ENCODE peak calls at places on chromosomes 4 and X, in six cellular contexts. One of them, this sample, is unnamed.

GRCh38 chr4:66059131-66059530 is 388.8 kb upstream of the EPHA5 start:
- DNase-seq in uterus: no peak
- DNase-seq in GM20000: no peak
- DNase-seq in cardiac fibroblast: no peak
- DNase-seq in astrocyte of the spinal cord: no peak
- DNase-seq in OCI-LY7: no peak
- DNase-seq in this sample: no peak

GRCh38 chrX:132267392-132267791 is 48.1 kb upstream of the RAP2C start:
- DNase-seq in uterus: no peak
- DNase-seq in GM20000: no peak
- DNase-seq in cardiac fibroblast: no peak
- DNase-seq in astrocyte of the spinal cord: no peak
- DNase-seq in OCI-LY7: no peak
- DNase-seq in this sample: no peak

GRCh38 chr4:73442275-73442674 is 6.3 kb downstream of the AFP start:
- DNase-seq in uterus: no peak
- DNase-seq in GM20000: no peak
- DNase-seq in cardiac fibroblast: no peak
- DNase-seq in astrocyte of the spinal cord: no peak
- DNase-seq in OCI-LY7: no peak
- DNase-seq in this sample: no peak

GRCh38 chrX:101160001-101160400 is 59.6 kb upstream of the DRP2 start:
- DNase-seq in uterus: no peak
- DNase-seq in GM20000: no peak
- DNase-seq in cardiac fibroblast: no peak
- DNase-seq in astrocyte of the spinal cord: no peak
- DNase-seq in OCI-LY7: no peak
- DNase-seq in this sample: no peak

GRCh38 chrX:17596051-17596450 is 141.2 kb upstream of the SCML1 start:
- DNase-seq in uterus: no peak
- DNase-seq in GM20000: no peak
- DNase-seq in cardiac fibroblast: peak
- DNase-seq in astrocyte of the spinal cord: no peak
- DNase-seq in OCI-LY7: no peak
- DNase-seq in this sample: no peak

GRCh38 chr4:155532373-155532772 is 134.3 kb upstream of the GUCY1A1 start:
- DNase-seq in uterus: no peak
- DNase-seq in GM20000: no peak
- DNase-seq in cardiac fibroblast: no peak
- DNase-seq in astrocyte of the spinal cord: no peak
- DNase-seq in OCI-LY7: no peak
- DNase-seq in this sample: no peak

GRCh38 chrX:47311857-47312774 is 58.3 kb upstream of the ZNF157 start:
- DNase-seq in uterus: peak
- DNase-seq in GM20000: peak
- DNase-seq in cardiac fibroblast: peak
- DNase-seq in astrocyte of the spinal cord: peak
- DNase-seq in OCI-LY7: peak
- DNase-seq in this sample: peak

GRCh38 chr4:160194716-160195115 is 1091.8 kb downstream of the RAPGEF2 start:
- DNase-seq in uterus: no peak
- DNase-seq in GM20000: no peak
- DNase-seq in cardiac fibroblast: no peak
- DNase-seq in astrocyte of the spinal cord: no peak
- DNase-seq in OCI-LY7: no peak
- DNase-seq in this sample: no peak

GRCh38 chrX:12011075-12011474 is 127.2 kb upstream of the FRMPD4 start:
- DNase-seq in uterus: no peak
- DNase-seq in GM20000: no peak
- DNase-seq in cardiac fibroblast: peak
- DNase-seq in astrocyte of the spinal cord: peak
- DNase-seq in OCI-LY7: no peak
- DNase-seq in this sample: no peak

GRCh38 chr4:151013944-151014343 is 1.1 kb downstream of the LRBA start:
- DNase-seq in uterus: no peak
- DNase-seq in GM20000: no peak
- DNase-seq in cardiac fibroblast: peak
- DNase-seq in astrocyte of the spinal cord: no peak
- DNase-seq in OCI-LY7: no peak
- DNase-seq in this sample: no peak

GRCh38 chr4:101685126-101685525 is 105.4 kb upstream of the BANK1 start:
- DNase-seq in uterus: no peak
- DNase-seq in GM20000: no peak
- DNase-seq in cardiac fibroblast: no peak
- DNase-seq in astrocyte of the spinal cord: no peak
- DNase-seq in OCI-LY7: no peak
- DNase-seq in this sample: no peak

GRCh38 chr4:88017516-88018302 is 10.3 kb downstream of the PKD2 start:
- DNase-seq in uterus: no peak
- DNase-seq in GM20000: no peak
- DNase-seq in cardiac fibroblast: peak
- DNase-seq in astrocyte of the spinal cord: peak
- DNase-seq in OCI-LY7: no peak
- DNase-seq in this sample: peak

GRCh38 chr4:54941994-54942552 is 183.3 kb downstream of the KDR start:
- DNase-seq in uterus: no peak
- DNase-seq in GM20000: peak
- DNase-seq in cardiac fibroblast: peak
- DNase-seq in astrocyte of the spinal cord: no peak
- DNase-seq in OCI-LY7: peak
- DNase-seq in this sample: no peak

GRCh38 chrX:32041181-32041580 is 969.3 kb upstream of the FTHL17 start:
- DNase-seq in uterus: no peak
- DNase-seq in GM20000: no peak
- DNase-seq in cardiac fibroblast: no peak
- DNase-seq in astrocyte of the spinal cord: no peak
- DNase-seq in OCI-LY7: no peak
- DNase-seq in this sample: no peak

GRCh38 chr4:65259251-65259650 is 411.0 kb downstream of the EPHA5 start:
- DNase-seq in uterus: no peak
- DNase-seq in GM20000: no peak
- DNase-seq in cardiac fibroblast: no peak
- DNase-seq in astrocyte of the spinal cord: no peak
- DNase-seq in OCI-LY7: no peak
- DNase-seq in this sample: no peak

GRCh38 chr4:7435411-7436095 is 823 bp upstream of the PSAPL1 start:
- DNase-seq in uterus: no peak
- DNase-seq in GM20000: no peak
- DNase-seq in cardiac fibroblast: no peak
- DNase-seq in astrocyte of the spinal cord: no peak
- DNase-seq in OCI-LY7: no peak
- DNase-seq in this sample: no peak

GRCh38 chr4:135804785-135805184 is 1603.2 kb upstream of the PABPC4L start:
- DNase-seq in uterus: no peak
- DNase-seq in GM20000: no peak
- DNase-seq in cardiac fibroblast: no peak
- DNase-seq in astrocyte of the spinal cord: no peak
- DNase-seq in OCI-LY7: no peak
- DNase-seq in this sample: no peak

GRCh38 chr4:76108467-76109181 is 34.1 kb downstream of the ART3 start:
- DNase-seq in uterus: no peak
- DNase-seq in GM20000: no peak
- DNase-seq in cardiac fibroblast: peak
- DNase-seq in astrocyte of the spinal cord: no peak
- DNase-seq in OCI-LY7: peak
- DNase-seq in this sample: no peak

GRCh38 chr4:57430706-57431105 is 320.5 kb upstream of the IGFBP7 start:
- DNase-seq in uterus: no peak
- DNase-seq in GM20000: no peak
- DNase-seq in cardiac fibroblast: no peak
- DNase-seq in astrocyte of the spinal cord: no peak
- DNase-seq in OCI-LY7: no peak
- DNase-seq in this sample: no peak

GRCh38 chrX:11890843-11891514 is 132.9 kb downstream of the MSL3 start:
- DNase-seq in uterus: no peak
- DNase-seq in GM20000: no peak
- DNase-seq in cardiac fibroblast: peak
- DNase-seq in astrocyte of the spinal cord: no peak
- DNase-seq in OCI-LY7: no peak
- DNase-seq in this sample: no peak

DNA sequence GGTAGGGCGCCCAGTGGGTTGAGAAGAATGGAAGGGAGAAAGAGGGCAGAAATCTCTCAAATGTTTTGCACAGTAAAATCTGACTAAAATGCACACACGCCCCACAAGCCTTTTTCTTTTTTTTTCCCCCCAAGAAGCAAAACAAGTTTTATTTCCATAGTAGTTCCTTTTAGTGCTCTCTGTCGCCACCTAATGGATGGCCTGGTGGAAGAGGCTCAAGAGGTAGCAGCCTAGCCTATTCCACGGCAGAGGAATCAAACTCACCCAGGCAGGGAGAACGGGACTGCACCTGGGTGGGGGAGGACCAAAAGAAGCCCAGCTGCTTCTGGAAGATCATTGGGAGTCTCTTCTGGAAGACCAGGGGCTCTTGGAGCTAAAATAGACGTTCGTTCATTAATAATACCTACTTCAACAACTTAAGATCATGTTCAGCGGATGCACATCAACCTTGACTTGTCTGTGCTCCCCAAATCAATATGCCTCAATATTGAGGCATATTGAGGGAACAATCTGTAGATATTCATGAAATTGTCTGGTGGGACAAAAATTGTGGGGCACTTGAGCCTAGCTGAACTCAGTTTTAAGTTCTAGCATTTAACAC is 31.6 kb upstream of the IRAK1 start:
- DNase-seq in uterus: peak
- DNase-seq in GM20000: peak
- DNase-seq in cardiac fibroblast: peak
- DNase-seq in astrocyte of the spinal cord: peak
- DNase-seq in OCI-LY7: peak
- DNase-seq in this sample: no peak
- TF ChIP-seq CTCF in uterus: peak
- TF ChIP-seq CTCF in GM20000: peak
- TF ChIP-seq CTCF in cardiac fibroblast: peak
- TF ChIP-seq CTCF in astrocyte of the spinal cord: peak
- TF ChIP-seq CTCF in OCI-LY7: peak
- TF ChIP-seq CTCF in this sample: peak

GRCh38 chr4:144646523-144647094 is 653 bp downstream of the HHIP start:
- DNase-seq in uterus: peak
- DNase-seq in GM20000: peak
- DNase-seq in cardiac fibroblast: peak
- DNase-seq in astrocyte of the spinal cord: peak
- DNase-seq in OCI-LY7: no peak
- DNase-seq in this sample: no peak
- TF ChIP-seq CTCF in uterus: no peak
- TF ChIP-seq CTCF in GM20000: no peak
- TF ChIP-seq CTCF in cardiac fibroblast: peak
- TF ChIP-seq CTCF in astrocyte of the spinal cord: peak
- TF ChIP-seq CTCF in OCI-LY7: no peak
- TF ChIP-seq CTCF in this sample: peak

GRCh38 chr4:145182212-145182611 is 1.8 kb upstream of the OTUD4 start:
- DNase-seq in uterus: no peak
- DNase-seq in GM20000: peak
- DNase-seq in cardiac fibroblast: no peak
- DNase-seq in astrocyte of the spinal cord: no peak
- DNase-seq in OCI-LY7: peak
- DNase-seq in this sample: no peak

GRCh38 chr4:145179201-145179860 is 1.1 kb downstream of the OTUD4 start:
- DNase-seq in uterus: peak
- DNase-seq in GM20000: peak
- DNase-seq in cardiac fibroblast: peak
- DNase-seq in astrocyte of the spinal cord: peak
- DNase-seq in OCI-LY7: peak
- DNase-seq in this sample: no peak

GRCh38 chr4:145178740-145179139 is 1.6 kb downstream of the OTUD4 start:
- DNase-seq in uterus: no peak
- DNase-seq in GM20000: peak
- DNase-seq in cardiac fibroblast: no peak
- DNase-seq in astrocyte of the spinal cord: no peak
- DNase-seq in OCI-LY7: peak
- DNase-seq in this sample: no peak

GRCh38 chr4:145181091-145181501 is 707 bp upstream of the OTUD4 start:
- DNase-seq in uterus: no peak
- DNase-seq in GM20000: no peak
- DNase-seq in cardiac fibroblast: no peak
- DNase-seq in astrocyte of the spinal cord: no peak
- DNase-seq in OCI-LY7: no peak
- DNase-seq in this sample: no peak

GRCh38 chr4:145180298-145181090 is at the start of gene OTUD4:
- DNase-seq in uterus: peak
- DNase-seq in GM20000: peak
- DNase-seq in cardiac fibroblast: peak
- DNase-seq in astrocyte of the spinal cord: peak
- DNase-seq in OCI-LY7: peak
- DNase-seq in this sample: peak
- TF ChIP-seq CTCF in uterus: peak
- TF ChIP-seq CTCF in GM20000: no peak
- TF ChIP-seq CTCF in cardiac fibroblast: peak
- TF ChIP-seq CTCF in astrocyte of the spinal cord: peak
- TF ChIP-seq CTCF in OCI-LY7: peak
- TF ChIP-seq CTCF in this sample: peak

GRCh38 chr4:124904723-124905390 is 192.3 kb upstream of the ANKRD50 start:
- DNase-seq in uterus: no peak
- DNase-seq in GM20000: no peak
- DNase-seq in cardiac fibroblast: no peak
- DNase-seq in astrocyte of the spinal cord: no peak
- DNase-seq in OCI-LY7: no peak
- DNase-seq in this sample: no peak

GRCh38 chr4:124913237-124913636 is 200.7 kb upstream of the ANKRD50 start:
- DNase-seq in uterus: no peak
- DNase-seq in GM20000: no peak
- DNase-seq in cardiac fibroblast: no peak
- DNase-seq in astrocyte of the spinal cord: no peak
- DNase-seq in OCI-LY7: no peak
- DNase-seq in this sample: no peak

GRCh38 chr4:124907881-124908280 is 195.3 kb upstream of the ANKRD50 start:
- DNase-seq in uterus: no peak
- DNase-seq in GM20000: no peak
- DNase-seq in cardiac fibroblast: peak
- DNase-seq in astrocyte of the spinal cord: peak
- DNase-seq in OCI-LY7: no peak
- DNase-seq in this sample: peak

GRCh38 chr4:124915073-124915472 is 202.5 kb upstream of the ANKRD50 start:
- DNase-seq in uterus: no peak
- DNase-seq in GM20000: no peak
- DNase-seq in cardiac fibroblast: no peak
- DNase-seq in astrocyte of the spinal cord: no peak
- DNase-seq in OCI-LY7: no peak
- DNase-seq in this sample: no peak

GRCh38 chr4:124910327-124910726 is 197.8 kb upstream of the ANKRD50 start:
- DNase-seq in uterus: no peak
- DNase-seq in GM20000: no peak
- DNase-seq in cardiac fibroblast: no peak
- DNase-seq in astrocyte of the spinal cord: no peak
- DNase-seq in OCI-LY7: no peak
- DNase-seq in this sample: no peak
- TF ChIP-seq CTCF in uterus: no peak
- TF ChIP-seq CTCF in GM20000: no peak
- TF ChIP-seq CTCF in cardiac fibroblast: no peak
- TF ChIP-seq CTCF in astrocyte of the spinal cord: no peak
- TF ChIP-seq CTCF in OCI-LY7: no peak
- TF ChIP-seq CTCF in this sample: no peak

GRCh38 chrX:332496-332860 is 13.9 kb upstream of the GTPBP6 start:
- DNase-seq in uterus: no peak
- DNase-seq in GM20000: no peak
- DNase-seq in cardiac fibroblast: no peak
- DNase-seq in astrocyte of the spinal cord: no peak
- DNase-seq in OCI-LY7: no peak
- DNase-seq in this sample: no peak
- TF ChIP-seq CTCF in uterus: no peak
- TF ChIP-seq CTCF in GM20000: no peak
- TF ChIP-seq CTCF in cardiac fibroblast: no peak
- TF ChIP-seq CTCF in astrocyte of the spinal cord: no peak
- TF ChIP-seq CTCF in OCI-LY7: no peak
- TF ChIP-seq CTCF in this sample: no peak

GRCh38 chrX:68999351-68999750 is 165.9 kb downstream of the PJA1 start:
- DNase-seq in uterus: no peak
- DNase-seq in GM20000: no peak
- DNase-seq in cardiac fibroblast: peak
- DNase-seq in astrocyte of the spinal cord: peak
- DNase-seq in OCI-LY7: no peak
- DNase-seq in this sample: no peak
- TF ChIP-seq CTCF in uterus: no peak
- TF ChIP-seq CTCF in GM20000: no peak
- TF ChIP-seq CTCF in cardiac fibroblast: no peak
- TF ChIP-seq CTCF in astrocyte of the spinal cord: no peak
- TF ChIP-seq CTCF in OCI-LY7: no peak
- TF ChIP-seq CTCF in this sample: no peak

This sample was measured in AG04449.